ENCODE peak calls at places on chromosomes 1 and 21, in nine cellular contexts. One of them, this sample, is unnamed.

GRCh38 chr1:186239211-186239610 is 135.8 kb downstream of the TPR start:
- DNase-seq in A549: no peak
- DNase-seq in stimulated activated CD4-positive, alpha-beta T cell treated with anti-CD3 and anti-CD28 coated beads, Interleukin-4, amount 100 ng/mL, for 4 hours: no peak
- DNase-seq in NCI-H1105: no peak
- DNase-seq in mammary epithelial cell: no peak
- DNase-seq in AG20443: no peak
- DNase-seq in PC-3: no peak
- DNase-seq in naive thymus-derived CD8-positive, alpha-beta T cell: no peak
- DNase-seq in endodermal cell: no peak
- DNase-seq in this sample: no peak

GRCh38 chr1:223780926-223781325 is 64.8 kb downstream of the TP53BP2 start:
- DNase-seq in naive thymus-derived CD8-positive, alpha-beta T cell: no peak
- DNase-seq in NCI-H1105: no peak
- DNase-seq in mammary epithelial cell: no peak
- DNase-seq in A549: no peak
- DNase-seq in AG20443: no peak
- DNase-seq in endodermal cell: peak
- DNase-seq in stimulated activated CD4-positive, alpha-beta T cell treated with anti-CD3 and anti-CD28 coated beads, Interleukin-4, amount 100 ng/mL, for 4 hours: no peak
- DNase-seq in PC-3: no peak
- DNase-seq in this sample: no peak

GRCh38 chr1:156150107-156151000 is 3.0 kb upstream of the SEMA4A start:
- DNase-seq in A549: no peak
- DNase-seq in PC-3: no peak
- DNase-seq in endodermal cell: no peak
- DNase-seq in naive thymus-derived CD8-positive, alpha-beta T cell: no peak
- DNase-seq in NCI-H1105: no peak
- DNase-seq in AG20443: no peak
- DNase-seq in mammary epithelial cell: no peak
- DNase-seq in stimulated activated CD4-positive, alpha-beta T cell treated with anti-CD3 and anti-CD28 coated beads, Interleukin-4, amount 100 ng/mL, for 4 hours: no peak
- DNase-seq in this sample: no peak

GRCh38 chr21:44291936-44292811 is 6.5 kb downstream of the AIRE start:
- DNase-seq in AG20443: no peak
- DNase-seq in naive thymus-derived CD8-positive, alpha-beta T cell: no peak
- DNase-seq in PC-3: no peak
- DNase-seq in NCI-H1105: no peak
- DNase-seq in A549: no peak
- DNase-seq in mammary epithelial cell: no peak
- DNase-seq in endodermal cell: no peak
- DNase-seq in stimulated activated CD4-positive, alpha-beta T cell treated with anti-CD3 and anti-CD28 coated beads, Interleukin-4, amount 100 ng/mL, for 4 hours: no peak
- DNase-seq in this sample: no peak

GRCh38 chr1:15153184-15153841 is at the start of gene TMEM51:
- DNase-seq in NCI-H1105: peak
- DNase-seq in endodermal cell: peak
- DNase-seq in PC-3: peak
- DNase-seq in naive thymus-derived CD8-positive, alpha-beta T cell: no peak
- DNase-seq in stimulated activated CD4-positive, alpha-beta T cell treated with anti-CD3 and anti-CD28 coated beads, Interleukin-4, amount 100 ng/mL, for 4 hours: no peak
- DNase-seq in mammary epithelial cell: peak
- DNase-seq in AG20443: peak
- DNase-seq in A549: peak
- DNase-seq in this sample: no peak

GRCh38 chr1:32892368-32893197 is 6.3 kb downstream of the HPCA start:
- DNase-seq in AG20443: peak
- DNase-seq in endodermal cell: peak
- DNase-seq in mammary epithelial cell: no peak
- DNase-seq in naive thymus-derived CD8-positive, alpha-beta T cell: peak
- DNase-seq in stimulated activated CD4-positive, alpha-beta T cell treated with anti-CD3 and anti-CD28 coated beads, Interleukin-4, amount 100 ng/mL, for 4 hours: peak
- DNase-seq in A549: peak
- DNase-seq in PC-3: no peak
- DNase-seq in NCI-H1105: peak
- DNase-seq in this sample: no peak

GRCh38 chr1:3172431-3173112 is 103.6 kb downstream of the PRDM16 start:
- DNase-seq in A549: no peak
- DNase-seq in AG20443: no peak
- DNase-seq in endodermal cell: no peak
- DNase-seq in mammary epithelial cell: no peak
- DNase-seq in NCI-H1105: no peak
- DNase-seq in stimulated activated CD4-positive, alpha-beta T cell treated with anti-CD3 and anti-CD28 coated beads, Interleukin-4, amount 100 ng/mL, for 4 hours: no peak
- DNase-seq in naive thymus-derived CD8-positive, alpha-beta T cell: no peak
- DNase-seq in PC-3: no peak
- DNase-seq in this sample: no peak

GRCh38 chr1:28512058-28512611 is 6.3 kb downstream of the RCC1 start:
- DNase-seq in mammary epithelial cell: no peak
- DNase-seq in A549: peak
- DNase-seq in AG20443: no peak
- DNase-seq in endodermal cell: peak
- DNase-seq in naive thymus-derived CD8-positive, alpha-beta T cell: no peak
- DNase-seq in stimulated activated CD4-positive, alpha-beta T cell treated with anti-CD3 and anti-CD28 coated beads, Interleukin-4, amount 100 ng/mL, for 4 hours: peak
- DNase-seq in NCI-H1105: no peak
- DNase-seq in PC-3: no peak
- DNase-seq in this sample: no peak

GRCh38 chr1:37513795-37514349 is 694 bp downstream of the MEAF6 start:
- DNase-seq in naive thymus-derived CD8-positive, alpha-beta T cell: peak
- DNase-seq in mammary epithelial cell: peak
- DNase-seq in endodermal cell: peak
- DNase-seq in stimulated activated CD4-positive, alpha-beta T cell treated with anti-CD3 and anti-CD28 coated beads, Interleukin-4, amount 100 ng/mL, for 4 hours: peak
- DNase-seq in PC-3: peak
- DNase-seq in NCI-H1105: peak
- DNase-seq in AG20443: peak
- DNase-seq in A549: no peak
- DNase-seq in this sample: peak

GRCh38 chr1:54054438-54054749 is 986 bp downstream of the TCEANC2 start:
- DNase-seq in mammary epithelial cell: no peak
- DNase-seq in A549: no peak
- DNase-seq in endodermal cell: no peak
- DNase-seq in naive thymus-derived CD8-positive, alpha-beta T cell: peak
- DNase-seq in NCI-H1105: no peak
- DNase-seq in AG20443: no peak
- DNase-seq in stimulated activated CD4-positive, alpha-beta T cell treated with anti-CD3 and anti-CD28 coated beads, Interleukin-4, amount 100 ng/mL, for 4 hours: no peak
- DNase-seq in PC-3: no peak
- DNase-seq in this sample: no peak

GRCh38 chr21:46054447-46054846 is 43.5 kb upstream of the COL6A2 start:
- DNase-seq in A549: no peak
- DNase-seq in mammary epithelial cell: no peak
- DNase-seq in PC-3: no peak
- DNase-seq in stimulated activated CD4-positive, alpha-beta T cell treated with anti-CD3 and anti-CD28 coated beads, Interleukin-4, amount 100 ng/mL, for 4 hours: no peak
- DNase-seq in naive thymus-derived CD8-positive, alpha-beta T cell: no peak
- DNase-seq in AG20443: peak
- DNase-seq in NCI-H1105: no peak
- DNase-seq in endodermal cell: no peak
- DNase-seq in this sample: no peak

GRCh38 chr1:54601730-54602129 is 21.6 kb downstream of the FAM151A start:
- DNase-seq in PC-3: no peak
- DNase-seq in mammary epithelial cell: no peak
- DNase-seq in AG20443: no peak
- DNase-seq in stimulated activated CD4-positive, alpha-beta T cell treated with anti-CD3 and anti-CD28 coated beads, Interleukin-4, amount 100 ng/mL, for 4 hours: no peak
- DNase-seq in A549: no peak
- DNase-seq in naive thymus-derived CD8-positive, alpha-beta T cell: no peak
- DNase-seq in endodermal cell: no peak
- DNase-seq in NCI-H1105: no peak
- DNase-seq in this sample: no peak

This sample was measured in stimulated activated naive CD4-positive, alpha-beta T cell.